ENCODE peak calls at places on chromosomes 6 and 20, in seven cellular contexts. V is OCI-LY7, Z is IMR-90, Q is K562, L is mammary epithelial cell, J is H9, M is HCT116. G is an unnamed sample.
A peak's percentile ranks its signal among the peaks of the same experiment; 100 is the strongest.

GRCh38 chr6:123030292-123030691 is 34.3 kb downstream of the CLVS2 start:
- DNase-seq in M (no peak), Z (no peak), L (peak; percentile 14), J (no peak), V (no peak), Q (no peak), G (no peak)

GRCh38 chr20:59515013-59515905 is 89.1 kb upstream of the PHACTR3 start:
- DNase-seq in J (peak; percentile 87), Q (peak; percentile 62), V (peak; percentile 4), L (peak; percentile 47), M (peak; percentile 47), Z (peak; percentile 38), G (peak; percentile 23)

GRCh38 chr6:71887744-71888115 is 1.4 kb downstream of the RIMS1 start:
- DNase-seq in M (no peak), Q (no peak), V (no peak), Z (no peak), J (no peak), L (no peak), G (no peak)

GRCh38 chr6:14129572-14129971 is 12.0 kb downstream of the CD83 start:
- DNase-seq in L (peak; percentile 48), Q (peak; percentile 81), J (peak; percentile 69), Z (peak; percentile 80), M (peak; percentile 34), V (peak; percentile 83), G (peak; percentile 77)

GRCh38 chr6:100549406-100550167 is 84.9 kb upstream of the SIM1 start:
- DNase-seq in L (no peak), V (no peak), Q (no peak), J (no peak), Z (peak; percentile 87), M (no peak), G (peak; percentile 88)

GRCh38 chr6:74780831-74781230 is 425.0 kb downstream of the COL12A1 start:
- DNase-seq in L (no peak), Q (no peak), Z (peak; percentile 63), V (no peak), M (no peak), J (no peak), G (no peak)

GRCh38 chr6:82436740-82437139 is 73.1 kb downstream of the TPBG start:
- DNase-seq in Q (no peak), M (no peak), Z (no peak), J (no peak), V (no peak), L (no peak), G (no peak)

GRCh38 chr20:59003836-59004492 is 3.1 kb downstream of the CTSZ start:
- DNase-seq in Z (no peak), J (no peak), Q (no peak), L (no peak), M (no peak), V (peak; percentile 16), G (no peak)

GRCh38 chr6:95325858-95326257 is 251.5 kb upstream of the MANEA start:
- DNase-seq in Q (no peak), L (peak; percentile 36), M (no peak), Z (peak; percentile 5), V (no peak), J (no peak), G (peak; percentile 63)

GRCh38 chr6:130841128-130841728 is 14.0 kb downstream of the SMLR1 start:
- DNase-seq in M (no peak), J (no peak), V (no peak), Z (peak; percentile 49), Q (no peak), L (no peak), G (no peak)

GRCh38 chr6:28737750-28738395 is 185.9 kb downstream of the TRIM27 start:
- DNase-seq in Q (peak; percentile 61), Z (no peak), M (no peak), V (no peak), J (peak; percentile 60), L (peak; percentile 53), G (no peak)

GRCh38 chr6:55239099-55239498 is 64.8 kb downstream of the HCRTR2 start:
- DNase-seq in M (no peak), Z (no peak), Q (no peak), L (peak; percentile 8), J (no peak), V (no peak), G (peak; percentile 62)

GRCh38 chr20:36924167-36925045 is 27.1 kb downstream of the SAMHD1 start:
- DNase-seq in Q (peak; percentile 66), M (no peak), V (no peak), L (no peak), Z (no peak), J (no peak), G (no peak)

GRCh38 chr6:119445666-119446622 is 96.4 kb upstream of the MAN1A1 start:
- DNase-seq in Q (peak; percentile 36), Z (peak; percentile 68), M (no peak), L (peak; percentile 51), V (no peak), J (no peak), G (peak; percentile 68)

GRCh38 chr20:1825492-1825891 is 69.7 kb upstream of the SIRPA start:
- DNase-seq in L (peak; percentile 53), Z (peak; percentile 87), V (no peak), Q (no peak), M (no peak), J (no peak), G (peak; percentile 72)

GRCh38 chr20:10447028-10447427 is 11.9 kb downstream of the SLX4IP start:
- DNase-seq in V (peak; percentile 54), Z (peak; percentile 84), J (no peak), Q (peak; percentile 36), M (peak; percentile 67), L (peak; percentile 70), G (peak; percentile 89)

GRCh38 chr6:119493980-119494379 is 144.4 kb upstream of the MAN1A1 start:
- DNase-seq in M (no peak), Z (no peak), V (no peak), Q (no peak), L (peak; percentile 5), J (no peak), G (no peak)

GRCh38 chr6:37038297-37039198 is 33.1 kb downstream of the FGD2 start:
- DNase-seq in L (no peak), Z (peak; percentile 28), V (no peak), Q (peak; percentile 89), J (no peak), M (no peak), G (no peak)

GRCh38 chr20:57662313-57663240 is 42.4 kb upstream of the ZBP1 start:
- DNase-seq in Z (no peak), J (peak; percentile 38), V (no peak), Q (no peak), L (no peak), M (no peak), G (no peak)

GRCh38 chr20:57661201-57662027 is 41.2 kb upstream of the ZBP1 start:
- DNase-seq in J (peak; percentile 22), L (no peak), M (no peak), V (no peak), Q (no peak), Z (no peak), G (no peak)

GRCh38 chr20:57663241-57663640 is 43.0 kb upstream of the ZBP1 start:
- DNase-seq in J (no peak), V (no peak), Z (no peak), Q (no peak), M (no peak), L (no peak), G (no peak)

GRCh38 chr20:57660510-57661199 is 40.4 kb upstream of the ZBP1 start:
- DNase-seq in Z (no peak), Q (no peak), V (no peak), J (peak; percentile 18), L (no peak), M (no peak), G (no peak)

DNA sequence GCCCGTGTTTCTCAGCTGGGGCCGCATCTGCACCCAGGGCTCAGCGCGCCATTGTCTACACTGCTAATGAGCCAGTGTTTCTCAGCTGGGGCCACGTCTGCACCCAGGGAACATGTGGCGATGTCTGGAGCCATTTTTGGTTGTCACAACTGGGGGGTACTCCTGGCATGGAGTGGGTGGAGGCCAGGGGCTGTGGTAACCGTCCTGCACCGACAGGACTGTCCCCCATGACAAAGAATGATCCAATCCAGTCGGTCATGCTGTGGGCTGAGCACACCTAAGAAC is 41.7 kb upstream of the ZBP1 start:
- DNase-seq in J (no peak), V (no peak), L (no peak), M (no peak), Q (no peak), Z (no peak), G (no peak)
- H4K20me1 ChIP-seq in J (no peaks in the 10 kb centered on the region), V (no peaks in the 10 kb centered on the region), L (peaks cover 2% of the 10 kb centered on the region), M (no peaks in the 10 kb centered on the region), Q (peaks cover 5% of the 10 kb centered on the region), Z (peaks cover 48% of the 10 kb centered on the region), G (no peaks in the 10 kb centered on the region)

DNA sequence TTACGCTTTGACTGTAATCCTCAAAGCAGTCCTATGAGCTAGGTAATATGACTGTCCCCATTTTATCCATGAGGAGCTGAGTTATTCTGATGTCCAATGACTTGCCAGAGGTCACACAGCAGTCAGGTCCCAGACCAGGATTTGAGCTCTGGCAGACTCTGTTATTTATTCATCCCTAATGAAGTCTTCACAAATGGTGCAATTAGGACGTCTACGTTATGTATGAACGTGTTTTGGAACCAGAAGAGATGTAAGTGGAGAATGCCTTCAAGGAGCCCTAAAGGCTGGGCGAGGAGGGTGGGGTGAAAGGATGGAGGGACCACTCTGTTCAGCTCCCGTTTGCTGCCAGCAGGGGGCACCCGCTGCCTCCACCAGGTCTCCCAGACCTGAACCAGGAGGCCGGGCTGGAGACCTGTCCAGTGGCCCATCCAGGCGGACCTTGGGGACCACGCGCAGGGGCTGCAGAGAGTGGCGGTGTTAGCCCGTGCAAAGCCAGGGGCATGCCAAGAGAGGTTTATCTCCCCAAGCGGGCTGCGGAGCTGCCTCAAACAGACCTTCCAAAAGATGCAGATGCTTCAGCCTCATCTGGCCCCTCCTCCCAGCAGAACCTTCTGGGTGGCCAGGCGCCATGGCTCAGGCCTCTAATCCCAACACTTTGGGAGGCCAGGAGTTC is 15.2 kb upstream of the ZNF335 start:
- DNase-seq in M (peak; percentile 61), L (peak; percentile 37), Q (peak; percentile 86), V (peak; percentile 72), Z (peak; percentile 45), J (peak; percentile 92), G (peak; percentile 33)
- H4K20me1 ChIP-seq in M (no peaks in the 10 kb centered on the region), L (no peaks in the 10 kb centered on the region), Q (no peaks in the 10 kb centered on the region), V (no peaks in the 10 kb centered on the region), Z (no peaks in the 10 kb centered on the region), J (no peaks in the 10 kb centered on the region), G (no peaks in the 10 kb centered on the region)

DNA sequence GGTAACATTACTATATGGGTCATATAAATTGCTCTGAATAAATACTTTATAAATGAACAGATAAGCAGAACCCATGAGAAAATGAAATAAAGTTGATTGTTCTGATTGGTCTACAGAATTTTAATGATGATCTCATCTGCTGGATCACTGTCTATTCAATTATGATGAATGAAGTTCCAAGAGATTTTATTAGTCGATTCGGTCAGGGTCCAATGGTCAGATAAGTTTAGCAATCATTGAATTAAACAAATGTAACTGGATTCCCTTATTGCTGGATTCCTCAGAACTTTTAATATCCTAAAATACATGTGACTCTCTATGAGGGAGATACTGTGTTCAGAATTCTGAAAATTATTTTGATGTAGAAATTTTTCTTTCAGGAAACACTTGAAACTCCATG is 715.2 kb downstream of the EPM2A start:
- DNase-seq in M (no peak), Z (no peak), Q (no peak), J (no peak), V (no peak), L (no peak), G (no peak)
- H4K20me1 ChIP-seq in M (no peaks in the 10 kb centered on the region), Z (no peaks in the 10 kb centered on the region), Q (no peaks in the 10 kb centered on the region), J (no peaks in the 10 kb centered on the region), V (no peaks in the 10 kb centered on the region), L (no peaks in the 10 kb centered on the region), G (no peaks in the 10 kb centered on the region)

DNA sequence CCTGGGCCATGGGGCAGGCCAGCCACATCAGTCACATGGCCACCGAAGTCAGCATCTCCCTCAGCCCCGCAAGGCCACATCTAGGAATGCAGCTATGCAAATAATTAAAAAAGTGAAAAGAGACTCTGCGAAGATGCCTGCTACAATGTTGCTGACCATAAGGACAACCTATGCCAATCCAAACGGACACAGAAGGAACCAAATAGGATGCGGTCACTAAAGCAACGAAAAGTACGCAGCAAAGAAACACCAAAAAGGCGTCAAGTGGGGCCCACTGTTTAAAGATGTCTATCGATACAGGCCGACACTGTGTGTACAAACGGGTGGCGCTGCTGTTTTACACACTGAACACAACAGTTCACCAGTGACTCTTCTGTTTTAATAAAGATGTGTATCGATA is 56.4 kb downstream of the TAF4 start:
- DNase-seq in J (no peak), Q (no peak), V (no peak), M (no peak), L (no peak), Z (no peak), G (no peak)
- H4K20me1 ChIP-seq in J (no peaks in the 10 kb centered on the region), Q (peaks cover 6% of the 10 kb centered on the region), V (no peaks in the 10 kb centered on the region), M (no peaks in the 10 kb centered on the region), L (no peaks in the 10 kb centered on the region), Z (peaks cover 12% of the 10 kb centered on the region), G (no peaks in the 10 kb centered on the region)